ENCODE peak calls at places on chromosomes 2 and 18, in ten cellular contexts. One of them, this sample, is unnamed.

GRCh38 chr2:149490296-149490695 is 97.3 kb downstream of the MMADHC start:
- DNase-seq in right cardiac atrium: peak
- DNase-seq in stomach: no peak
- DNase-seq in SJCRH30: peak
- DNase-seq in small intestine: no peak
- DNase-seq in heart left ventricle: no peak
- DNase-seq in OCI-LY7: no peak
- DNase-seq in SJSA1: no peak
- DNase-seq in PC-9: no peak
- DNase-seq in lung: no peak
- DNase-seq in this sample: no peak

GRCh38 chr2:12587729-12588522 is 128.8 kb upstream of the TRIB2 start:
- DNase-seq in OCI-LY7: peak
- DNase-seq in PC-9: peak
- DNase-seq in lung: no peak
- DNase-seq in SJSA1: peak
- DNase-seq in heart left ventricle: no peak
- DNase-seq in small intestine: peak
- DNase-seq in stomach: no peak
- DNase-seq in SJCRH30: no peak
- DNase-seq in right cardiac atrium: no peak
- DNase-seq in this sample: no peak

GRCh38 chr2:242010567-242011513 is 141.3 kb downstream of the RTP5 start:
- DNase-seq in OCI-LY7: no peak
- DNase-seq in PC-9: no peak
- DNase-seq in small intestine: no peak
- DNase-seq in SJSA1: no peak
- DNase-seq in heart left ventricle: no peak
- DNase-seq in stomach: no peak
- DNase-seq in right cardiac atrium: no peak
- DNase-seq in lung: no peak
- DNase-seq in SJCRH30: peak
- DNase-seq in this sample: no peak

GRCh38 chr18:12782521-12782920 is 79.7 kb downstream of the PSMG2 start:
- DNase-seq in heart left ventricle: no peak
- DNase-seq in SJCRH30: no peak
- DNase-seq in lung: no peak
- DNase-seq in PC-9: no peak
- DNase-seq in right cardiac atrium: no peak
- DNase-seq in OCI-LY7: no peak
- DNase-seq in SJSA1: no peak
- DNase-seq in stomach: no peak
- DNase-seq in small intestine: no peak
- DNase-seq in this sample: no peak

GRCh38 chr2:128797937-128798336 is 479.3 kb upstream of the HS6ST1 start:
- DNase-seq in stomach: peak
- DNase-seq in OCI-LY7: no peak
- DNase-seq in heart left ventricle: no peak
- DNase-seq in PC-9: no peak
- DNase-seq in small intestine: no peak
- DNase-seq in SJSA1: no peak
- DNase-seq in SJCRH30: no peak
- DNase-seq in right cardiac atrium: no peak
- DNase-seq in lung: no peak
- DNase-seq in this sample: no peak

GRCh38 chr2:56118474-56118873 is 65.3 kb upstream of the CCDC85A start:
- DNase-seq in heart left ventricle: no peak
- DNase-seq in SJSA1: no peak
- DNase-seq in small intestine: no peak
- DNase-seq in OCI-LY7: no peak
- DNase-seq in stomach: no peak
- DNase-seq in right cardiac atrium: no peak
- DNase-seq in SJCRH30: no peak
- DNase-seq in PC-9: no peak
- DNase-seq in lung: no peak
- DNase-seq in this sample: no peak

GRCh38 chr2:27320958-27321543 is 1.8 kb downstream of the MPV17 start:
- DNase-seq in SJSA1: peak
- DNase-seq in PC-9: peak
- DNase-seq in right cardiac atrium: peak
- DNase-seq in stomach: peak
- DNase-seq in SJCRH30: peak
- DNase-seq in small intestine: peak
- DNase-seq in OCI-LY7: no peak
- DNase-seq in lung: peak
- DNase-seq in heart left ventricle: peak
- DNase-seq in this sample: no peak

GRCh38 chr2:37925063-37925897 is at the start of gene RMDN2:
- DNase-seq in right cardiac atrium: peak
- DNase-seq in lung: peak
- DNase-seq in PC-9: peak
- DNase-seq in SJSA1: peak
- DNase-seq in stomach: peak
- DNase-seq in OCI-LY7: peak
- DNase-seq in small intestine: peak
- DNase-seq in heart left ventricle: peak
- DNase-seq in SJCRH30: peak
- DNase-seq in this sample: peak

GRCh38 chr2:64651590-64651989 is 2.1 kb downstream of the SERTAD2 start:
- DNase-seq in SJSA1: no peak
- DNase-seq in right cardiac atrium: no peak
- DNase-seq in heart left ventricle: no peak
- DNase-seq in PC-9: no peak
- DNase-seq in small intestine: peak
- DNase-seq in SJCRH30: no peak
- DNase-seq in OCI-LY7: peak
- DNase-seq in lung: no peak
- DNase-seq in stomach: no peak
- DNase-seq in this sample: no peak

GRCh38 chr2:202142540-202142939 is 69.5 kb downstream of the KIAA2012 start:
- DNase-seq in lung: no peak
- DNase-seq in SJCRH30: no peak
- DNase-seq in right cardiac atrium: no peak
- DNase-seq in heart left ventricle: no peak
- DNase-seq in OCI-LY7: no peak
- DNase-seq in stomach: no peak
- DNase-seq in PC-9: no peak
- DNase-seq in SJSA1: no peak
- DNase-seq in small intestine: no peak
- DNase-seq in this sample: no peak

GRCh38 chr2:134669731-134670669 is 48.8 kb downstream of the TMEM163 start:
- DNase-seq in small intestine: peak
- DNase-seq in OCI-LY7: no peak
- DNase-seq in lung: peak
- DNase-seq in PC-9: no peak
- DNase-seq in SJCRH30: no peak
- DNase-seq in SJSA1: no peak
- DNase-seq in stomach: no peak
- DNase-seq in right cardiac atrium: no peak
- DNase-seq in heart left ventricle: no peak
- DNase-seq in this sample: no peak

GRCh38 chr2:164560181-164560792 is 61.0 kb downstream of the GRB14 start:
- DNase-seq in PC-9: no peak
- DNase-seq in heart left ventricle: no peak
- DNase-seq in stomach: no peak
- DNase-seq in right cardiac atrium: no peak
- DNase-seq in small intestine: peak
- DNase-seq in OCI-LY7: peak
- DNase-seq in SJSA1: peak
- DNase-seq in SJCRH30: peak
- DNase-seq in lung: no peak
- DNase-seq in this sample: no peak

GRCh38 chr2:42153944-42154593 is 15.1 kb upstream of the EML4 start:
- DNase-seq in right cardiac atrium: no peak
- DNase-seq in OCI-LY7: no peak
- DNase-seq in small intestine: no peak
- DNase-seq in SJCRH30: peak
- DNase-seq in PC-9: no peak
- DNase-seq in heart left ventricle: no peak
- DNase-seq in stomach: no peak
- DNase-seq in lung: no peak
- DNase-seq in SJSA1: no peak
- DNase-seq in this sample: no peak
- H3K27ac ChIP-seq in right cardiac atrium: no peak
- H3K27ac ChIP-seq in OCI-LY7: no peak
- H3K27ac ChIP-seq in small intestine: no peak
- H3K27ac ChIP-seq in SJCRH30: no peak
- H3K27ac ChIP-seq in PC-9: no peak
- H3K27ac ChIP-seq in heart left ventricle: no peak
- H3K27ac ChIP-seq in stomach: no peak
- H3K27ac ChIP-seq in lung: no peak
- H3K27ac ChIP-seq in SJSA1: no peak
- H3K27ac ChIP-seq in this sample: no peak

DNA sequence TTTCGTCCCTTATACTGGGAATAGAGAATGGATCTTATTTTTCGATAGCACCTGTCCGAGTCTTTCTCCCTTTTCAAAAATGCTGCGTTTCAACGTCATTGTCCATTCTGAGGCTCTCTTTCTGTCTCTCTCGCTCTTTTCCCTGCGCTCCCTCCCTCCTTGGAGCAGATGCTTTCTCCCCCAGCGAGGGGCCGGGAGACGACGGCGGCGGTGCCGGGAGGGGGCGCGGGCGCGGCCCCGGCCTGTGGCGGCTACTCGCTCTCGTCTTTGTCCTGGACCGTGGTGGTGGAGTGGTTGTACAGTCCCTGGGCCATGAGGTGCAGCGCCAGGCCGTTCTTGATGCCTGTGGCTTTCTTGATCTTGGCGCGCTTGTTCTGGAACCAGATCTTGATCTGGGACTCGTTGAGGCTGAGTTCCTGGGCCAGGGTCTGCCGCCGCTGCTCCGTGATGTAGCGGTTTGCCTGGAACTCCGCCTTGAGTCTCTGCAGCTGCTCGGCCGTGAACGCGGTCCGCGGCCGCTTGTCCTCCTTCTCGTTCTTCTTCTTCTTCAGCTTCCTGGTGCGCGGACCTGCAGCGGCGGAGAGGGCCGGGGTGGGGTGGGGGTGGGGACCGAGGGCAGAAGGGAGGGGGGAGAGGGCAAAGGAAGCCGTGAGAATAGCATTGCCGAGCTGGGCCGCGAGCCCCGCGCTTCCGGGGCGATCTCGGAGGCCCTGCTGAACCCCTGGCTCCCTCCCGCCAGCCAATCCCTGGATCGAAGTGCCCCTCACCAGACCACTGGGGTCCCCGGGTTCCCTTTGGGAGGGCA is 4.6 kb downstream of the EN1 start:
- DNase-seq in SJCRH30: no peak
- DNase-seq in small intestine: no peak
- DNase-seq in OCI-LY7: no peak
- DNase-seq in stomach: no peak
- DNase-seq in SJSA1: peak
- DNase-seq in right cardiac atrium: no peak
- DNase-seq in heart left ventricle: no peak
- DNase-seq in lung: no peak
- DNase-seq in PC-9: no peak
- DNase-seq in this sample: no peak
- H3K4me3 ChIP-seq in SJCRH30: no peak
- H3K4me3 ChIP-seq in small intestine: no peak
- H3K4me3 ChIP-seq in OCI-LY7: no peak
- H3K4me3 ChIP-seq in stomach: peak
- H3K4me3 ChIP-seq in SJSA1: peak
- H3K4me3 ChIP-seq in right cardiac atrium: peak
- H3K4me3 ChIP-seq in heart left ventricle: peak
- H3K4me3 ChIP-seq in lung: no peak
- H3K4me3 ChIP-seq in PC-9: no peak
- H3K4me3 ChIP-seq in this sample: peak

GRCh38 chr2:7974936-7975335 is 706.9 kb upstream of the ID2 start:
- DNase-seq in SJCRH30: no peak
- DNase-seq in small intestine: no peak
- DNase-seq in OCI-LY7: no peak
- DNase-seq in stomach: no peak
- DNase-seq in PC-9: no peak
- DNase-seq in SJSA1: no peak
- DNase-seq in right cardiac atrium: no peak
- DNase-seq in heart left ventricle: no peak
- DNase-seq in lung: no peak
- DNase-seq in this sample: no peak

GRCh38 chr2:7967707-7968106 is 714.1 kb upstream of the ID2 start:
- DNase-seq in lung: no peak
- DNase-seq in heart left ventricle: no peak
- DNase-seq in OCI-LY7: no peak
- DNase-seq in right cardiac atrium: no peak
- DNase-seq in SJSA1: no peak
- DNase-seq in small intestine: no peak
- DNase-seq in SJCRH30: no peak
- DNase-seq in stomach: no peak
- DNase-seq in PC-9: no peak
- DNase-seq in this sample: no peak

GRCh38 chr2:7974086-7974485 is 707.8 kb upstream of the ID2 start:
- DNase-seq in lung: no peak
- DNase-seq in OCI-LY7: no peak
- DNase-seq in stomach: no peak
- DNase-seq in PC-9: no peak
- DNase-seq in SJSA1: no peak
- DNase-seq in small intestine: no peak
- DNase-seq in SJCRH30: no peak
- DNase-seq in heart left ventricle: no peak
- DNase-seq in right cardiac atrium: no peak
- DNase-seq in this sample: no peak

GRCh38 chr2:7972670-7973069 is 709.2 kb upstream of the ID2 start:
- DNase-seq in stomach: no peak
- DNase-seq in lung: no peak
- DNase-seq in PC-9: no peak
- DNase-seq in SJSA1: no peak
- DNase-seq in small intestine: no peak
- DNase-seq in SJCRH30: no peak
- DNase-seq in heart left ventricle: no peak
- DNase-seq in OCI-LY7: no peak
- DNase-seq in right cardiac atrium: no peak
- DNase-seq in this sample: peak

GRCh38 chr2:7971248-7971647 is 710.6 kb upstream of the ID2 start:
- DNase-seq in heart left ventricle: no peak
- DNase-seq in SJCRH30: no peak
- DNase-seq in PC-9: no peak
- DNase-seq in right cardiac atrium: no peak
- DNase-seq in SJSA1: no peak
- DNase-seq in small intestine: no peak
- DNase-seq in OCI-LY7: no peak
- DNase-seq in lung: no peak
- DNase-seq in stomach: no peak
- DNase-seq in this sample: no peak
- H3K27ac ChIP-seq in heart left ventricle: no peak
- H3K27ac ChIP-seq in SJCRH30: no peak
- H3K27ac ChIP-seq in PC-9: no peak
- H3K27ac ChIP-seq in right cardiac atrium: no peak
- H3K27ac ChIP-seq in SJSA1: no peak
- H3K27ac ChIP-seq in small intestine: no peak
- H3K27ac ChIP-seq in OCI-LY7: no peak
- H3K27ac ChIP-seq in lung: no peak
- H3K27ac ChIP-seq in stomach: no peak
- H3K27ac ChIP-seq in this sample: no peak

GRCh38 chr2:222105046-222105445 is 193.8 kb downstream of the PAX3 start:
- DNase-seq in right cardiac atrium: no peak
- DNase-seq in SJSA1: no peak
- DNase-seq in small intestine: no peak
- DNase-seq in OCI-LY7: no peak
- DNase-seq in heart left ventricle: no peak
- DNase-seq in PC-9: no peak
- DNase-seq in lung: no peak
- DNase-seq in stomach: no peak
- DNase-seq in SJCRH30: no peak
- DNase-seq in this sample: no peak

GRCh38 chr2:222100704-222101103 is 198.1 kb downstream of the PAX3 start:
- DNase-seq in lung: no peak
- DNase-seq in heart left ventricle: no peak
- DNase-seq in PC-9: no peak
- DNase-seq in stomach: no peak
- DNase-seq in SJSA1: no peak
- DNase-seq in SJCRH30: no peak
- DNase-seq in OCI-LY7: no peak
- DNase-seq in small intestine: no peak
- DNase-seq in right cardiac atrium: no peak
- DNase-seq in this sample: no peak

GRCh38 chr2:222102746-222103349 is 195.9 kb downstream of the PAX3 start:
- DNase-seq in small intestine: no peak
- DNase-seq in OCI-LY7: no peak
- DNase-seq in SJSA1: peak
- DNase-seq in heart left ventricle: no peak
- DNase-seq in SJCRH30: peak
- DNase-seq in PC-9: no peak
- DNase-seq in lung: no peak
- DNase-seq in right cardiac atrium: no peak
- DNase-seq in stomach: no peak
- DNase-seq in this sample: no peak
- H3K4me3 ChIP-seq in small intestine: no peak
- H3K4me3 ChIP-seq in OCI-LY7: no peak
- H3K4me3 ChIP-seq in SJSA1: no peak
- H3K4me3 ChIP-seq in heart left ventricle: no peak
- H3K4me3 ChIP-seq in SJCRH30: no peak
- H3K4me3 ChIP-seq in PC-9: no peak
- H3K4me3 ChIP-seq in lung: no peak
- H3K4me3 ChIP-seq in right cardiac atrium: no peak
- H3K4me3 ChIP-seq in stomach: no peak
- H3K4me3 ChIP-seq in this sample: no peak

This sample was measured in iPS DF 6.9.